ENCODE peak calls at places on chromosomes 2 and 18, in seven cellular contexts. I is fibroblast of villous mesenchyme, K is colonic mucosa, P is choroid plexus epithelial cell, B is brain microvascular endothelial cell, X is thoracic aorta, C is adrenal gland. Q is an unnamed sample.

GRCh38 chr18:11494093-11494492 is 115.3 kb upstream of the SLC35G4 start:
- DNase-seq in I (peak), K (no peak), P (peak), B (peak), X (no peak), C (no peak), Q (peak)

GRCh38 chr2:229586746-229587705 is 127.3 kb downstream of the DNER start:
- DNase-seq in I (peak), K (peak), P (peak), B (peak), X (peak), C (peak), Q (peak)

GRCh38 chr2:215772634-215773563 is 240.5 kb downstream of the MREG start:
- DNase-seq in I (no peak), K (no peak), P (peak), B (no peak), X (no peak), C (no peak), Q (peak)

GRCh38 chr2:189109921-189110397 is 69.6 kb downstream of the COL5A2 start:
- DNase-seq in I (no peak), K (no peak), P (no peak), B (no peak), X (no peak), C (no peak), Q (no peak)

GRCh38 chr2:101173707-101174295 is 22.6 kb upstream of the TBC1D8 start:
- DNase-seq in I (no peak), K (peak), P (no peak), B (no peak), X (no peak), C (no peak), Q (no peak)

GRCh38 chr2:88069117-88069516 is 1.5 kb downstream of the SMYD1 start:
- DNase-seq in I (no peak), K (no peak), P (no peak), B (no peak), X (no peak), C (no peak), Q (no peak)

GRCh38 chr18:39622431-39622830 is 2056.8 kb upstream of the CELF4 start:
- DNase-seq in I (no peak), K (no peak), P (peak), B (no peak), X (no peak), C (no peak), Q (peak)

GRCh38 chr2:239328306-239329191 is 72.3 kb downstream of the HDAC4 start:
- DNase-seq in I (peak), K (no peak), P (peak), B (peak), X (no peak), C (peak), Q (peak)

GRCh38 chr2:226184940-226185575 is 614.6 kb downstream of the IRS1 start:
- DNase-seq in I (peak), K (no peak), P (peak), B (peak), X (no peak), C (no peak), Q (peak)

GRCh38 chr2:231351648-231352047 is 43.9 kb upstream of the B3GNT7 start:
- DNase-seq in I (no peak), K (no peak), P (no peak), B (no peak), X (no peak), C (no peak), Q (no peak)

GRCh38 chr18:38931754-38932050 is 1366.1 kb upstream of the CELF4 start:
- DNase-seq in I (no peak), K (no peak), P (no peak), B (no peak), X (no peak), C (no peak), Q (no peak)

GRCh38 chr18:7749001-7749391 is 181.9 kb downstream of the PTPRM start:
- DNase-seq in I (no peak), K (no peak), P (no peak), B (no peak), X (no peak), C (no peak), Q (no peak)

GRCh38 chr18:76953186-76953982 is 131.0 kb downstream of the ZNF236 start:
- DNase-seq in I (no peak), K (peak), P (peak), B (no peak), X (no peak), C (peak), Q (peak)

GRCh38 chr2:22893773-22894517 is 491.0 kb upstream of the KLHL29 start:
- DNase-seq in I (no peak), K (no peak), P (no peak), B (no peak), X (no peak), C (no peak), Q (no peak)

GRCh38 chr2:172082105-172082943 is 3.0 kb upstream of the DLX1 start:
- DNase-seq in I (no peak), K (no peak), P (no peak), B (no peak), X (no peak), C (no peak), Q (no peak)

GRCh38 chr2:172084484-172084733 is 898 bp upstream of the DLX1 start:
- DNase-seq in I (no peak), K (no peak), P (no peak), B (no peak), X (no peak), C (no peak), Q (no peak)

GRCh38 chr2:172083725-172084483 is 1.4 kb upstream of the DLX1 start:
- DNase-seq in I (no peak), K (no peak), P (no peak), B (no peak), X (no peak), C (no peak), Q (no peak)

GRCh38 chr2:172081248-172082022 is 3.9 kb upstream of the DLX1 start:
- DNase-seq in I (no peak), K (no peak), P (no peak), B (no peak), X (no peak), C (no peak), Q (no peak)

GRCh38 chr2:172082944-172083718 is 2.2 kb upstream of the DLX1 start:
- DNase-seq in I (no peak), K (no peak), P (no peak), B (no peak), X (no peak), C (no peak), Q (no peak)
- H3K4me3 ChIP-seq in I (no peak), K (no peak), P (no peak), B (peak), X (no peak), C (no peak), Q (no peak)

GRCh38 chr2:72929010-72929409 is 11.7 kb downstream of the EMX1 start:
- DNase-seq in I (no peak), K (no peak), P (no peak), B (no peak), X (no peak), C (no peak), Q (no peak)

GRCh38 chr2:72925328-72925943 is 8.1 kb downstream of the EMX1 start:
- DNase-seq in I (no peak), K (no peak), P (no peak), B (no peak), X (no peak), C (no peak), Q (no peak)

GRCh38 chr2:72927066-72927465 is 9.7 kb downstream of the EMX1 start:
- DNase-seq in I (no peak), K (no peak), P (no peak), B (no peak), X (no peak), C (no peak), Q (no peak)

GRCh38 chr2:72926368-72926767 is 9.0 kb downstream of the EMX1 start:
- DNase-seq in I (no peak), K (no peak), P (no peak), B (no peak), X (no peak), C (peak), Q (no peak)

DNA sequence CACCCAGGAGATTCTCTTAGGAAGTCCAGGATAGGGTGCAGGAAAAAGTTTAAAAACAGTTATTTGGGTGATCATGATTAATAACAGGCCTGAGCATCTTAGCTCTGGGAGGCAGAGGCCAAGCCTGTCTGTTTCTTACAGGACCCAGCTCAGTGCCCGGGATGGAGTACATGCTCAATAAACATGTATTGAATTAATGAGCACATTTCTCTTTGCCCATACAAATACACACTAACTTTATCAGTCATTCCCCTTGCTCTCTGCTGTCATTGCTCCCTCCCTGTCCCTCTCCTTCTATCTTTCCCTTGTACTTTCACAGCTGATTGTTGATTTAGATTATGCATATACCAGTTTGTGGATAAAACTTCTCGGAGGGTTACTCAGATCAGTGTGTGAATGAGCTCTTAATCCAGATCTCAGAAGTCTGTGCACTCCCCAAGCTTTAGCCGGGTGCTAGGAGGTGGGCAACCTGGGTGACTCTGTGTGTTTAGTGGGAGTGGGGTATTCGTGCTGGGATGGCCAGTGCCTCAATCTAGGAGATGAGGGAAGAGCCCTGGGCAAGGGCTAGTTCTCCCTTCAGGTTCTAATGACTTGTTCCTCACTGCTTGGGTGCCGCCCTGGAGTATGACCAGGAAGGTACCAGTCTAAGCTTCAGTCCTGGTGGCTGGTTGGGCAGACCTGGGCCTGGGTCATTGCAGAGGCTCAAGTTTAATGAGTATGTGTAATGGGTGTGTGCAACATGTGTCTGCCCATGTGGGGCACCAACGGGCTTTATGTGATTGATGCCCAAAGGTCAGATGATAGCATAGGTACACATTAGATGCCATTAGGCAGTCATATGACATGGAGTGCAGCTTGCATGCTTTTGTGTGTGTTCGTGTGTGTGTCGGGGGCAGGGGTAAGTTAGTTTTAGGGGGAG is 10.6 kb downstream of the EMX1 start:
- DNase-seq in I (no peak), K (no peak), P (no peak), B (no peak), X (no peak), C (no peak), Q (no peak)
- TF ChIP-seq CTCF in I (no peak), K (no peak), P (no peak), B (no peak), X (no peak), C (no peak), Q (no peak)

GRCh38 chr2:21047161-21048009 is 3.5 kb upstream of the APOB start:
- DNase-seq in I (peak), K (no peak), P (peak), B (peak), X (no peak), C (no peak), Q (no peak)
- H3K4me3 ChIP-seq in I (no peak), K (no peak), P (no peak), B (no peak), X (no peak), C (no peak), Q (no peak)

DNA sequence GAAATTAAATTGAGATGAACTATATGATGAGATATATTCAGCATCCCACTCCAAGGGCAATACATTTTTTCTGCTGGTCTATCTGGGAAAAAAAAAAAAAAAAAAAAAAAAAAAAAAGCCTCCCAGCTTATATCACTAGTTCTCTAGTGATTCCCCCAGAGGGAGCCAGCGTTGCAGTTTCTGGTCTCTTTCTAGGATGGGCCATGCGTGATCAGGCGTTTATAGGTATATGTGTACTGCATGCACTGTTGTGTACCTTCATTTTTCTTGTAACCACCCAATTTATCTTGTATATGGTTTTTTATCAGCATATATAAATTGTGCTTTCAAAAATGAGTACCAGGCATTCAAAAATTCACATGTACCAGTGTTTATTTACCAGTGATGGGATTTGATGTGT is 35.1 kb downstream of the DCDC2C start:
- DNase-seq in I (peak), K (no peak), P (peak), B (peak), X (no peak), C (no peak), Q (peak)
- TF ChIP-seq CTCF in I (peak), K (no peak), P (peak), B (peak), X (no peak), C (no peak), Q (peak)

GRCh38 chr2:16279641-16280040 is 339.3 kb downstream of the MYCN start:
- DNase-seq in I (no peak), K (no peak), P (no peak), B (no peak), X (no peak), C (no peak), Q (no peak)

GRCh38 chr2:16283071-16283850 is 342.9 kb downstream of the MYCN start:
- DNase-seq in I (no peak), K (no peak), P (no peak), B (no peak), X (no peak), C (no peak), Q (no peak)

GRCh38 chr2:16280081-16280480 is 339.7 kb downstream of the MYCN start:
- DNase-seq in I (no peak), K (no peak), P (no peak), B (no peak), X (no peak), C (no peak), Q (no peak)

GRCh38 chr2:16282511-16282910 is 342.2 kb downstream of the MYCN start:
- DNase-seq in I (no peak), K (no peak), P (no peak), B (no peak), X (no peak), C (no peak), Q (no peak)

DNA sequence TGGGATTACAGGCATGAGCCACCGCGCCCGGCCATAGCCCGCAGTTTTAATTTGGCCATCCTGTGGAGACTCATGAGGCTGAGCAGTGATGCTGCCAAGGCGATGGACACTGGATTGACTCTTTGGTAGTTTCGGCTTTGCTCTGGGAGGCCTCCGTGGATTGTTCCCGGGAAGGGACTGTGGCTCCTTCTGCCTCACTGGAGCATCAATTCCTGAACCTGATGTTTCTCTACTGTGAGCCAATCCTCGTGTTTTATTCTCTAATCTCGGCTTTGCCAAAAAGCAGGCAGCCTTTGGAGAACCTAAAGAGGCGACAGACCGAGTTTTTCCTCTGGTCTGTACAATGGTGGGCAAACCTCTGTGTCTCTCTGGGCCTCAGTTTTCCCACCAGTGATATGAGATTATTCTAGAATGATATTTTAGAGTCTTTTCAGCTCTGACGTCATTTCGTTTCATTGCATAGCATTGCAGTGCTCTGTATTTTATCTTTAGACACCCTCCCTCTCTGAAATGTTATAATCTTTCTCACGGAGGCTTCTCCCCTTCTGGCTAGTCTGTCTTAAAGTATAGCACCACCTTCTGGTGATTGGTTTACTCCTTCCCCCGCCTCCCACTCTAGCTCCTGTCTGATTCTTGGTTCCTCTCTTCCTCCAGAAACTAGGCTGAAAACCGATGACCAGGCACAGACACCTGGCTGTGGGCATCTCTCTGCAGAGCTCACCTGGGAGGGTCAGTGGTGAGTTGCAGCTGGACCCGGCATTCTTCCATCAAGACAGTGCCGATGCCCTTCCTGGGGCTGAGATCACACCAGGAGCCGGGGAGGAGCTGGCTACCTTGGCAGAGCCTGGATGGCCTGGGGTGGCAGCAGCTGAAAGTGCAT is 341.3 kb downstream of the MYCN start:
- DNase-seq in I (peak), K (no peak), P (peak), B (no peak), X (no peak), C (peak), Q (peak)
- H3K4me3 ChIP-seq in I (no peak), K (no peak), P (no peak), B (no peak), X (no peak), C (no peak), Q (no peak)

DNA sequence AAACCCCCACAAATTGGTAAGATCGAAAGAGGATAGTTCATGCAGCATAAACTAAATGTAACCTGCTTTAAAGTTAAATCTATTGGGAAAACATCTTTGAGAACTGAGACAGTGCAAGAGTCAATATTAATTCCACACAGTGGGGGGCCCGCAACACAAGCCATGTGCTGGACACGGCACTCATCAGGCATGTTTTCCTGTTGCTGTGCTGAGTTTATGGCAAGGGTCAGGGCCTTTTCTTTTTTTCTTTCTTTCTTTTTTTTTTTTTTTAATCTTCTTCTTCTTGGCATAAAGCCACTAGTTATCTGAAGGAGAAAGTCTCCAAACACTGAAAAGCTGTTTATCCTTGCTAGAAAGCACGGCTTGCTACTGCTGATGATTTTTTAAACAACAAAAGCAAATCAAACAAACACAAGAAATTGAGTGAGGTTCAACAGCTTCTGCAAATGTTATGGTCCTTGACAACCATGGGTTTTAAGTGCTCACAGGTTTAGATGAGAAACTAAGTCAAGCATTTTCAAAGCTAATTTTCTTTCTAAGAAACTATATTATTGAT is 252.1 kb downstream of the ZNF521 start:
- DNase-seq in I (peak), K (no peak), P (peak), B (peak), X (no peak), C (no peak), Q (peak)
- TF ChIP-seq CTCF in I (no peak), K (no peak), P (no peak), B (no peak), X (no peak), C (no peak), Q (no peak)

DNA sequence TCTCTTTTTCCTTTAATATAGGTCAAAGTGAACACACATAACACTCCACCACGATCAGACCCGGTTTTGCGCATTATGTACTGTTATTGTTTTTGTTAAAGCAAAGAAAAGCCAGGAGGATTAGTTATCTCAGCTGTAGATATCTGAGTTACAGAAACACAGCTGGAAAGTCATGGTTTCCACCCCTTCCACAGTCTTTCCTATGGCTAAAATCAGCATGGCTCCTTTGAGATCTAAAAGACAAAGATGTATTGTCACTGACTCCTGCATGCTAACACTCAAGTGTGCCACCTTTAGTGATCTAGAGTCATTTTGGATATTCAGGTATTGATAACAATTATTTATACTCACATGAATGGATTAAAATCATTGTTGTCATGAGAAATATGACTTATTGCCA is 260.0 kb downstream of the FIGN start:
- DNase-seq in I (no peak), K (no peak), P (no peak), B (no peak), X (no peak), C (no peak), Q (no peak)
- H3K4me3 ChIP-seq in I (no peak), K (no peak), P (no peak), B (no peak), X (no peak), C (no peak), Q (no peak)

Q was measured in fibroblast of pulmonary artery.